ENCODE peak calls at places on chromosomes 12 and 14, in four cellular contexts. M, I, U and O are unnamed samples.

GRCh38 chr12:48454675-48455074 is 17.7 kb upstream of the ANP32D start:
- DNase-seq in U (peak), I (no peak), M (peak), O (no peak)

GRCh38 chr12:69341328-69341727 is 6.9 kb upstream of the LYZ start:
- DNase-seq in U (no peak), M (no peak), I (no peak), O (no peak)

GRCh38 chr12:56581418-56582145 is 48.5 kb downstream of the BAZ2A start:
- DNase-seq in M (no peak), I (peak), U (peak), O (no peak)

GRCh38 chr14:75851574-75851866 is 130.3 kb downstream of the TGFB3 start:
- DNase-seq in U (no peak), M (no peak), I (no peak), O (no peak)

GRCh38 chr12:39764944-39765560 is 145.4 kb upstream of the ABCD2 start:
- DNase-seq in M (peak), U (peak), I (peak), O (no peak)

GRCh38 chr14:89359477-89360222 is 57.4 kb downstream of the FOXN3 start:
- DNase-seq in M (no peak), I (no peak), U (no peak), O (no peak)

GRCh38 chr14:86166541-86166940 is 636.6 kb downstream of the FLRT2 start:
- DNase-seq in I (no peak), M (no peak), U (no peak), O (no peak)

GRCh38 chr14:84029720-84030119 is 1500.2 kb upstream of the FLRT2 start:
- DNase-seq in I (no peak), U (peak), M (no peak), O (no peak)

GRCh38 chr12:53538209-53538689 is 31.0 kb upstream of the NPFF start:
- DNase-seq in U (no peak), M (no peak), I (no peak), O (no peak)

GRCh38 chr12:6092784-6093722 is 31.4 kb downstream of the VWF start:
- DNase-seq in I (peak), U (peak), M (no peak), O (no peak)
- TF ChIP-seq CTCF in I (no peak), U (peak), M (no peak), O (no peak)

DNA sequence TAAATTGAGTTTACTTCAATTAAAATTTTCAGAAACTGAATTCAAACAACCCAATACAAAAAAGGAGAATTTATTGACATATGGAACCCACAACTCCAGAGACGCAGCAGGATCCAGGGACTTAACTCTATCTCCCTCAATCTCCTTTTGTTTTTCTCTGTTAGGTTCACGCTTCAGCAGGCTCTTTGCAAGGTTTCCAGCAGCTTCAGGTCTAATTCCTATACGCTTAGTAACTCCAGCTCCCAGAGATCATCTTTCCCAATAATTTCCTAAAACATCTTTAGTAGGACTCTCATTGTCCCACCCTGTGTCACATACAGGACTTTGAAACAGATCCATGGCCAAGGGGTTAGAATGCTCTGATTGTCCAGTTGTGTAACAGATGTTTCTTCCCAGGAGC is 175.2 kb downstream of the RMST start:
- DNase-seq in I (no peak), U (no peak), M (no peak), O (no peak)
- TF ChIP-seq CTCF in I (no peak), U (no peak), M (no peak), O (no peak)

GRCh38 chr12:125214289-125214688 is 149.1 kb downstream of the AACS start:
- DNase-seq in M (no peak), U (no peak), I (no peak), O (no peak)
- TF ChIP-seq CTCF in M (no peak), U (no peak), I (no peak), O (no peak)

GRCh38 chr12:66550626-66551025 is 128.2 kb downstream of the GRIP1 start:
- DNase-seq in M (peak), U (no peak), I (no peak), O (no peak)

GRCh38 chr12:66552753-66553152 is 126.1 kb downstream of the GRIP1 start:
- DNase-seq in M (no peak), I (no peak), U (peak), O (no peak)

GRCh38 chr12:66555113-66555512 is 123.8 kb downstream of the GRIP1 start:
- DNase-seq in I (no peak), U (peak), M (no peak), O (no peak)
- TF ChIP-seq CTCF in I (no peak), U (peak), M (peak), O (no peak)